ENCODE peak calls at places on chromosomes 2 and 18, in seven cellular contexts. W is adipocyte, R is lower lobe of right lung, I is cardiac muscle cell, M is fibroblast of lung, S is IMR-90, P is psoas muscle. C is an unnamed sample. For H3K27me3 and H3K9me3, the result is how much of the 10 kb centered on the place peaks cover.

GRCh38 chr2:136381722-136382633 is 264.0 kb upstream of the CXCR4 start:
- DNase-seq in P (no peak), S (no peak), R (peak), I (no peak), M (no peak), W (no peak), C (no peak)

GRCh38 chr2:219119422-219120043 is 41.1 kb downstream of the NHEJ1 start:
- DNase-seq in R (peak), S (peak), P (peak), I (peak), M (peak), W (peak), C (peak)

GRCh38 chr2:85596486-85597143 is 1.1 kb downstream of the RNF181 start:
- DNase-seq in M (no peak), S (no peak), P (peak), W (no peak), R (no peak), I (no peak), C (no peak)

GRCh38 chr2:10452334-10452733 is 4.2 kb upstream of the ODC1 start:
- DNase-seq in I (no peak), R (peak), M (peak), P (no peak), S (peak), W (peak), C (peak)

GRCh38 chr2:165778653-165779451 is 15.2 kb downstream of the GALNT3 start:
- DNase-seq in M (no peak), W (no peak), S (no peak), R (no peak), I (no peak), P (no peak), C (no peak)

GRCh38 chr2:220506466-220506865 is 879.0 kb downstream of the SLC4A3 start:
- DNase-seq in S (no peak), I (no peak), R (no peak), M (no peak), W (no peak), P (no peak), C (no peak)

GRCh38 chr2:169980001-169980400 is 152.7 kb downstream of the UBR3 start:
- DNase-seq in I (no peak), W (no peak), M (no peak), R (no peak), P (no peak), S (no peak), C (no peak)

GRCh38 chr2:86292571-86293515 is 44.6 kb downstream of the REEP1 start:
- DNase-seq in S (no peak), W (no peak), M (no peak), I (no peak), P (no peak), R (no peak), C (no peak)

GRCh38 chr18:13610517-13610916 is 115.8 kb downstream of the FAM210A start:
- DNase-seq in S (no peak), M (no peak), I (no peak), R (no peak), W (no peak), P (no peak), C (no peak)

GRCh38 chr18:63119647-63120046 is 199.9 kb downstream of the BCL2 start:
- DNase-seq in M (peak), I (no peak), S (peak), P (no peak), R (no peak), W (peak), C (peak)

GRCh38 chr18:78981652-78981955 is 2.0 kb downstream of the SALL3 start:
- DNase-seq in M (no peak), W (no peak), P (no peak), S (no peak), R (no peak), I (no peak), C (no peak)

GRCh38 chr2:180601016-180601415 is 379.4 kb upstream of the UBE2E3 start:
- DNase-seq in S (no peak), R (no peak), I (no peak), W (no peak), P (no peak), M (no peak), C (no peak)

GRCh38 chr2:76415821-76416220 is 705.1 kb upstream of the GCFC2 start:
- DNase-seq in I (no peak), P (no peak), M (no peak), S (no peak), W (no peak), R (no peak), C (no peak)

GRCh38 chr2:53668624-53669026 is 99.0 kb upstream of the CHAC2 start:
- DNase-seq in M (no peak), R (no peak), S (no peak), I (no peak), P (no peak), W (no peak), C (no peak)

GRCh38 chr2:95271381-95271971 is 2.8 kb upstream of the PROM2 start:
- DNase-seq in R (peak), S (no peak), P (no peak), M (no peak), W (no peak), I (no peak), C (no peak)

GRCh38 chr2:24105816-24106215 is 17.3 kb downstream of the PFN4 start:
- DNase-seq in S (no peak), R (no peak), P (no peak), W (no peak), M (no peak), I (no peak), C (no peak)

GRCh38 chr2:190607657-190608357 is 41.1 kb upstream of the NAB1 start:
- DNase-seq in M (peak), P (no peak), W (no peak), R (no peak), I (no peak), S (peak), C (peak)

GRCh38 chr2:219644801-219645480 is 17.5 kb downstream of the SLC4A3 start:
- DNase-seq in R (peak), W (no peak), S (no peak), M (peak), I (peak), P (no peak), C (peak)

GRCh38 chr2:28618221-28619141 is 122.6 kb downstream of the PLB1 start:
- DNase-seq in R (no peak), I (no peak), S (no peak), P (no peak), M (no peak), W (no peak), C (no peak)

GRCh38 chr2:241901500-241902351 is 32.2 kb downstream of the RTP5 start:
- DNase-seq in I (peak), R (peak), W (peak), M (peak), P (no peak), S (no peak), C (no peak)

GRCh38 chr18:55236150-55236931 is 277.1 kb upstream of the CCDC68 start:
- DNase-seq in P (peak), W (peak), M (peak), S (peak), I (no peak), R (no peak), C (no peak)

GRCh38 chr2:59276033-59276432 is 1034.9 kb upstream of the FANCL start:
- DNase-seq in R (no peak), I (no peak), W (no peak), M (no peak), S (no peak), P (no peak), C (no peak)

GRCh38 chr2:25222475-25223121 is 54.2 kb upstream of the POMC start:
- DNase-seq in P (no peak), M (no peak), W (no peak), S (no peak), R (no peak), I (no peak), C (no peak)

GRCh38 chr2:238320648-238321281 is 447 bp downstream of the TRAF3IP1 start:
- DNase-seq in P (no peak), I (peak), M (peak), R (no peak), S (peak), W (peak), C (peak)

GRCh38 chr2:101341901-101342624 is 33.6 kb upstream of the RNF149 start:
- DNase-seq in P (peak), W (peak), M (peak), S (peak), I (peak), R (peak), C (peak)

GRCh38 chr2:67503066-67503795 is 106.1 kb downstream of the ETAA1 start:
- DNase-seq in W (peak), S (peak), P (no peak), M (peak), I (no peak), R (no peak), C (peak)

GRCh38 chr2:234751275-234751938 is 200.4 kb upstream of the SH3BP4 start:
- DNase-seq in M (no peak), W (no peak), R (no peak), S (no peak), P (no peak), I (no peak), C (no peak)

GRCh38 chr18:28040216-28040615 is 136.7 kb downstream of the CDH2 start:
- DNase-seq in S (no peak), W (peak), R (no peak), M (no peak), P (no peak), I (no peak), C (no peak)

DNA sequence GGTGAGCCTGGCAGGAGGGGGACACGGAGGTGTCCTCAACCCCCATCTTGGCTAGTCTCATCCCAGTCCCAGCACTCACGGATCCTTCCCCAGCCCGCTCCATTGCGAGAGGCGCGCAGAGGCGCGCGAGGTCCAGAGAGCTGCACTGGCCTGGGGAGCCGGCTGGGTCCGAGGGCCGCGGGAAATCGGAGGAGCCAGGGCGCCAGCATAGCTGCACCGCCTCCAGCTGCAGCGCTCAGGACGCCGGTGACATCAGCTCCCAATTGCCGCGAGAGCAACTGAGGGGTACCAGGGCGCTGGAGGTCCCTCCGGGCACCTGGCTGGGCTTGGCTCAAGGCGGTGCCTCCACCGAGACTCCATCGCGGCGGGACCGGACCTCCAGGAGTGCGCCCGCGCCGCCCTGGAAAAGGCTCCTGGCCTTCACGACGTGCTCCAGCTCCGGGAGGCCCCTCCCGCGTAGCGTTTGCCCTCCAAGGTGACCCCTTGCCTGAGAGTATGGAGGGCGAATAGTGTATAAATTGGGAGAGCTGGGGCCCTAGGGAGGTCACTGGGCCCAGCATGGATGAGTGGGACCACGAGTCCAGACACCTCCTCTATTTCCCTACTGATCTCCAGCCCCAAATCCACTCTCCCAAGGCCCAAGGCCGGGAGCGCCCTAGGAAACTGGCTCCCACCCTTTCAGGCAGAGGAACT is 5.5 kb downstream of the RTKN start:
- DNase-seq in P (no peak), R (no peak), I (no peak), W (no peak), S (no peak), M (no peak), C (no peak)
- H3K4me3 ChIP-seq in P (peak), R (no peak), I (no peak), W (no peak), S (no peak), M (no peak), C (no peak)

GRCh38 chr2:8684885-8685696 is 3.2 kb downstream of the ID2 start:
- DNase-seq in W (peak), S (peak), M (peak), R (peak), P (peak), I (peak), C (peak)

GRCh38 chr2:8685697-8686358 is 4.0 kb downstream of the ID2 start:
- DNase-seq in M (peak), I (peak), R (peak), W (peak), P (peak), S (peak), C (peak)

GRCh38 chr2:8681786-8682692 is at the start of gene ID2:
- DNase-seq in P (peak), W (peak), S (peak), M (peak), I (peak), R (peak), C (peak)

GRCh38 chr2:8682719-8683667 is 1.1 kb downstream of the ID2 start:
- DNase-seq in W (peak), S (peak), R (peak), I (peak), M (peak), P (peak), C (peak)

GRCh38 chr2:8684421-8684884 is 2.6 kb downstream of the ID2 start:
- DNase-seq in M (peak), S (peak), W (peak), I (peak), R (no peak), P (no peak), C (no peak)
- H3K27me3 ChIP-seq in M (under half), S (under half), W (under half), I (under half), R (under half), P (under half), C (under half)

DNA sequence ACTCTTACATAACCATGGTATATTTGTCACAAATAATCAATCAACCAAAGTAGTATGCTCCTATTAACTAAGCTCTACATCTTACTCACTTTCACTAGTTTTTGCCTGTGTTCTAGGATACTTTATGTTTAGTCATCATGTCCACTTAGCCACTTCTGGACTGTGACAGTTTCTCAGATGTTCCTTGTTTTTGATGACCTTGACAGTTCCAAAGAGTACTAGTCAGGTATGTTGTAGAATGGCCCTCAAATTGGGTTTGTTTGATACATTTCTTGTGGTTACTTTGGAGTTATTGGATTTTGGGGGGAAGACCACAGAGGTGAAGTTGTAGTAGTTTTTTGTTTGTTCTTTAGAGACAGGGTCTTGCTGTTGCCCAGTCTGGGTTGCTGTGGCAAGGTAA is 35.5 kb downstream of the BUB1 start:
- DNase-seq in S (no peak), I (no peak), M (no peak), R (no peak), P (no peak), W (no peak), C (no peak)
- H3K9me3 ChIP-seq in S (under half), I (under half), M (under half), R (under half), P (under half), W (under half), C (under half)

GRCh38 chr18:48570313-48570712 is 31.5 kb downstream of the CTIF start:
- DNase-seq in R (no peak), S (no peak), W (no peak), I (no peak), P (no peak), M (no peak), C (no peak)

GRCh38 chr18:48574667-48575300 is 36.0 kb downstream of the CTIF start:
- DNase-seq in M (no peak), W (no peak), R (no peak), I (no peak), S (no peak), P (no peak), C (no peak)

GRCh38 chr18:48573632-48574293 is 34.9 kb downstream of the CTIF start:
- DNase-seq in P (no peak), R (no peak), S (no peak), W (no peak), I (no peak), M (no peak), C (no peak)

GRCh38 chr18:48571619-48572384 is 33.0 kb downstream of the CTIF start:
- DNase-seq in P (no peak), R (no peak), W (no peak), I (no peak), S (no peak), M (no peak), C (peak)

DNA sequence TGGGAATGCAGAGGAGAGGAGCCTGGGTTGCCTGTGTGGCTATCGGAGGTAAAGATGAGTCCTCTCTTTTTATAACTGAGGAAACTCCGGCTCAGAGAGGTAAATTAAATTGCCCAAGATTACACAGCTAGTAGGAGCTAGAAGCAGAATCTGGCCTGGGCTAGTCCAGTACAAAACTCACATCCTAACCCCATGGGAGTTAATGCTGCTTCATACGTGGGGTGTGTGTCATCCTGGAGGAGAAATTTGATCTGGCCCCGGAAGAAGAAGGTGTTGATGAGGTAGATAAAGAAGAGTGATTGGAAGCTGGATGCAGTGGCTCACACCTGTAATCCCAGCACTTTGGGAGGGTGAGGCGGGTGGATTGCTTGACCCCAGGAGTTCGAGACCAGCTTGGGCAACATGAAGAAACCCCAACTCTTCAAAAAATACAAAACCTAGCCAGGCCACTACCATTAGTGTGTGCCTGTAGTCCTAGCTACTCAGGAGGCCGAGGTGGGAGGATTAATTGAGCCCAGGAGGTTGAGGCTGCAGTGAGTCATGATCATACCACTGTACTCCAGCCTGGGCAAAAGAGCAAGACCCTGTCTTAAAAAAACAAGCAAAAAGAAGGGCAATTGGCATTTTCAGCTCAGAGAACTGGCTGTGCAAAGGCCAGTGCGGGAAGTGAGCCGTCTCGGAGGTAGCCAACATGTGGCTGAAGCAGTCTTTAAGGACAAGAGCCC is 33.7 kb downstream of the CTIF start:
- DNase-seq in I (no peak), M (peak), P (no peak), W (no peak), S (no peak), R (no peak), C (no peak)
- H3K4me3 ChIP-seq in I (no peak), M (no peak), P (no peak), W (peak), S (no peak), R (no peak), C (no peak)

GRCh38 chr2:199468561-199469513 is 11.1 kb upstream of the SATB2 start:
- DNase-seq in P (no peak), W (peak), M (no peak), I (no peak), R (no peak), S (no peak), C (no peak)

GRCh38 chr2:199467462-199467822 is 9.7 kb upstream of the SATB2 start:
- DNase-seq in R (no peak), P (no peak), M (no peak), I (no peak), W (no peak), S (no peak), C (no peak)

GRCh38 chr2:199465988-199466703 is 8.4 kb upstream of the SATB2 start:
- DNase-seq in W (no peak), S (no peak), M (no peak), R (no peak), P (no peak), I (no peak), C (no peak)

GRCh38 chr2:199465390-199465789 is 7.7 kb upstream of the SATB2 start:
- DNase-seq in W (no peak), R (no peak), P (no peak), M (no peak), S (no peak), I (no peak), C (no peak)

DNA sequence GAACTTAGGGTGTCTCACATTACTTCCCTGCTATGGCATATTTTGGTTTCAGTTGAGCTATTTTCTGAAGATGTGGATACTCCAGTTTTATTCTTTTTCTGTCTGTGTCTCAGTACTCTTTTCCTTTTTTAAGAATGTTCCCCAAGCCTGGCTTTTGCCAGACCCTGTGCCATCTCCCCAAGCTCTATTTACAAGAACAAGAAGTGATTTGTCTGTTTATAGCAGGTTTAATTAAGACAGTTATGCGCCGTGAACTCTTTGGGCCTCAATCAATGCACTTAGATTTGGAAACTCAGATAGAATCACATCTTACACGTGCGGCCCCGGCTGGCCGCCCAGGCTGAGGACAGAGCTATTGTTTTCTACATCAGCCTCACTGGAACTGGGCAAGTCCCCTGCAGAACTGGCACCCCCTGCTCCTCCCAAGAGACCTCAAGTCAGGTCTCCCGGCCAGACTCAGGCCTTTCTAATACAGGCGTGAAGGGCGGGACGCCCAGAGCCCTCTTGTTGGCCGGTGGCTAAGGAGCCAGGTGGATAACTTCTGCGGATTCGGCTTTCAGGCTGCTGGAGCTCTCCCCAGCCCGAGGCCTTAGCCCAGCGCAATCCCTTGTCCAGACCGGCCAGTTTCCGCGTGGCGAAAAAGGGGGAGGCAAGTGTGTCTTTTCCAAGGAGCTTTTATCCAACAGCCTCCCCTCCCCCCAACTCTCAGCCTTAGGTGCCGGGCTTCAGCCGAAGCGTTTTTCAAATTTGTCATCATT is 9.1 kb upstream of the SATB2 start:
- DNase-seq in S (no peak), W (no peak), P (no peak), M (no peak), I (no peak), R (no peak), C (no peak)
- H3K27me3 ChIP-seq in S (half or more), W (half or more), P (under half), M (half or more), I (half or more), R (half or more), C (under half)